ENCODE peak calls at places on chromosomes 6 and 20, in four cellular contexts. I, Q, F and S are unnamed samples.

GRCh38 chr20:10536531-10536930 is 101.4 kb downstream of the SLX4IP start:
- DNase-seq in Q (peak; percentile 61), I (no peak), F (peak; percentile 50), S (no peak)

GRCh38 chr20:53922901-53923314 is 147.5 kb downstream of the BCAS1 start:
- DNase-seq in F (no peak), I (no peak), Q (no peak), S (peak; percentile 52)

GRCh38 chr6:36432151-36432633 is 10.5 kb downstream of the PXT1 start:
- DNase-seq in I (no peak), Q (peak; percentile 37), F (no peak), S (no peak)

GRCh38 chr20:43123180-43123579 is 66.5 kb downstream of the PTPRT start:
- DNase-seq in F (no peak), I (no peak), Q (no peak), S (no peak)

GRCh38 chr6:37188962-37189510 is 19.1 kb downstream of the PIM1 start:
- DNase-seq in Q (no peak), I (no peak), F (no peak), S (no peak)

GRCh38 chr6:155959898-155960297 is 504.3 kb upstream of the NOX3 start:
- DNase-seq in Q (no peak), I (no peak), F (no peak), S (no peak)

GRCh38 chr20:51654060-51654459 is 111.5 kb upstream of the NFATC2 start:
- DNase-seq in I (no peak), F (no peak), Q (no peak), S (no peak)

GRCh38 chr20:59391975-59392374 is 91.6 kb downstream of the EDN3 start:
- DNase-seq in F (no peak), I (no peak), Q (no peak), S (no peak)

GRCh38 chr20:5150226-5151076 is 23.6 kb downstream of the CDS2 start:
- DNase-seq in I (no peak), F (no peak), Q (peak; percentile 73), S (no peak)

GRCh38 chr6:85113934-85114582 is 335.8 kb upstream of the NT5E start:
- DNase-seq in F (no peak), I (no peak), Q (peak; percentile 19), S (no peak)

GRCh38 chr6:27078734-27079357 is 168.7 kb upstream of the PRSS16 start:
- DNase-seq in Q (peak; percentile 85), F (no peak), I (peak; percentile 40), S (no peak)

GRCh38 chr20:50561379-50562078 is 51.3 kb downstream of the PTPN1 start:
- DNase-seq in F (no peak), Q (peak; percentile 96), I (peak; percentile 83), S (no peak)

GRCh38 chr6:33746651-33747100 is at the start of gene IP6K3:
- DNase-seq in F (no peak), Q (no peak), I (no peak), S (no peak)